ENCODE peak calls at places on chromosomes 5 and 9, in seven cellular contexts. One of them, this sample, is unnamed.

GRCh38 chr5:161946911-161947310 is 99.0 kb downstream of the GABRA1 start:
- DNase-seq in suprapubic skin: no peak
- DNase-seq in ovary: no peak
- DNase-seq in HCT116: no peak
- DNase-seq in uterus: no peak
- DNase-seq in HepG2: no peak
- DNase-seq in A549: no peak
- DNase-seq in this sample: no peak

GRCh38 chr9:4086119-4087088 is 213.5 kb downstream of the GLIS3 start:
- DNase-seq in suprapubic skin: no peak
- DNase-seq in ovary: no peak
- DNase-seq in HCT116: no peak
- DNase-seq in uterus: no peak
- DNase-seq in HepG2: peak; percentile 8
- DNase-seq in A549: peak; percentile 26
- DNase-seq in this sample: no peak

GRCh38 chr5:107607196-107607595 is 63.5 kb downstream of the EFNA5 start:
- DNase-seq in suprapubic skin: no peak
- DNase-seq in ovary: no peak
- DNase-seq in HCT116: no peak
- DNase-seq in uterus: no peak
- DNase-seq in HepG2: no peak
- DNase-seq in A549: no peak
- DNase-seq in this sample: no peak

GRCh38 chr9:124348831-124349230 is 66.4 kb downstream of the PSMB7 start:
- DNase-seq in suprapubic skin: peak; percentile 76
- DNase-seq in ovary: peak; percentile 23
- DNase-seq in HCT116: no peak
- DNase-seq in uterus: no peak
- DNase-seq in HepG2: no peak
- DNase-seq in A549: no peak
- DNase-seq in this sample: no peak

GRCh38 chr9:7780261-7780988 is 19.2 kb downstream of the DMAC1 start:
- DNase-seq in suprapubic skin: no peak
- DNase-seq in ovary: no peak
- DNase-seq in HCT116: no peak
- DNase-seq in uterus: no peak
- DNase-seq in HepG2: no peak
- DNase-seq in A549: no peak
- DNase-seq in this sample: no peak

GRCh38 chr9:106560540-106560939 is 302.4 kb upstream of the ZNF462 start:
- DNase-seq in suprapubic skin: no peak
- DNase-seq in ovary: no peak
- DNase-seq in HCT116: no peak
- DNase-seq in uterus: no peak
- DNase-seq in HepG2: no peak
- DNase-seq in A549: no peak
- DNase-seq in this sample: no peak

GRCh38 chr9:123450096-123450495 is 94.1 kb downstream of the CRB2 start:
- DNase-seq in suprapubic skin: peak; percentile 66
- DNase-seq in ovary: no peak
- DNase-seq in HCT116: no peak
- DNase-seq in uterus: no peak
- DNase-seq in HepG2: no peak
- DNase-seq in A549: no peak
- DNase-seq in this sample: no peak

GRCh38 chr5:135154961-135155360 is 120.9 kb upstream of the PITX1 start:
- DNase-seq in suprapubic skin: peak; percentile 26
- DNase-seq in ovary: no peak
- DNase-seq in HCT116: no peak
- DNase-seq in uterus: no peak
- DNase-seq in HepG2: no peak
- DNase-seq in A549: no peak
- DNase-seq in this sample: no peak

GRCh38 chr5:145246961-145247744 is 588.0 kb downstream of the PRELID2 start:
- DNase-seq in suprapubic skin: no peak
- DNase-seq in ovary: no peak
- DNase-seq in HCT116: no peak
- DNase-seq in uterus: no peak
- DNase-seq in HepG2: no peak
- DNase-seq in A549: no peak
- DNase-seq in this sample: no peak

GRCh38 chr9:18855636-18856035 is 177.4 kb downstream of the SAXO1 start:
- DNase-seq in suprapubic skin: no peak
- DNase-seq in ovary: peak; percentile 37
- DNase-seq in HCT116: no peak
- DNase-seq in uterus: no peak
- DNase-seq in HepG2: no peak
- DNase-seq in A549: no peak
- DNase-seq in this sample: no peak

GRCh38 chr5:50415912-50416311 is 25.2 kb downstream of the EMB start:
- DNase-seq in suprapubic skin: no peak
- DNase-seq in ovary: no peak
- DNase-seq in HCT116: no peak
- DNase-seq in uterus: no peak
- DNase-seq in HepG2: no peak
- DNase-seq in A549: no peak
- DNase-seq in this sample: no peak

GRCh38 chr5:95446560-95447221 is 55.5 kb downstream of the FAM81B start:
- DNase-seq in suprapubic skin: no peak
- DNase-seq in ovary: no peak
- DNase-seq in HCT116: no peak
- DNase-seq in uterus: no peak
- DNase-seq in HepG2: no peak
- DNase-seq in A549: no peak
- DNase-seq in this sample: no peak

GRCh38 chr9:127927457-127928231 is 2.9 kb downstream of the PIP5KL1 start:
- DNase-seq in suprapubic skin: no peak
- DNase-seq in ovary: peak; percentile 64
- DNase-seq in HCT116: peak; percentile 77
- DNase-seq in uterus: no peak
- DNase-seq in HepG2: no peak
- DNase-seq in A549: no peak
- DNase-seq in this sample: peak; percentile 84

GRCh38 chr9:127835930-127836586 is 18.4 kb downstream of the ENG start:
- DNase-seq in suprapubic skin: peak; percentile 80
- DNase-seq in ovary: peak; percentile 76
- DNase-seq in HCT116: no peak
- DNase-seq in uterus: peak; percentile 72
- DNase-seq in HepG2: no peak
- DNase-seq in A549: no peak
- DNase-seq in this sample: peak; percentile 47

GRCh38 chr9:124940894-124941688 is at the start of gene GOLGA1:
- DNase-seq in suprapubic skin: peak; percentile 97
- DNase-seq in ovary: peak; percentile 98
- DNase-seq in HCT116: peak; percentile 80
- DNase-seq in uterus: peak; percentile 96
- DNase-seq in HepG2: peak; percentile 89
- DNase-seq in A549: peak; percentile 94
- DNase-seq in this sample: peak; percentile 98

GRCh38 chr9:91164724-91165520 is 196.8 kb downstream of the AUH start:
- DNase-seq in suprapubic skin: no peak
- DNase-seq in ovary: peak; percentile 45
- DNase-seq in HCT116: peak; percentile 81
- DNase-seq in uterus: peak; percentile 42
- DNase-seq in HepG2: peak; percentile 30
- DNase-seq in A549: peak; percentile 80
- DNase-seq in this sample: peak; percentile 87

GRCh38 chr9:122912964-122913673 is at the start of gene ZBTB6:
- DNase-seq in suprapubic skin: peak; percentile 82
- DNase-seq in ovary: peak; percentile 76
- DNase-seq in HCT116: peak; percentile 79
- DNase-seq in uterus: peak; percentile 69
- DNase-seq in HepG2: peak; percentile 83
- DNase-seq in A549: peak; percentile 88
- DNase-seq in this sample: peak; percentile 80

GRCh38 chr5:148730272-148730954 is 76.1 kb upstream of the HTR4 start:
- DNase-seq in suprapubic skin: no peak
- DNase-seq in ovary: no peak
- DNase-seq in HCT116: no peak
- DNase-seq in uterus: no peak
- DNase-seq in HepG2: no peak
- DNase-seq in A549: peak; percentile 8
- DNase-seq in this sample: no peak

DNA sequence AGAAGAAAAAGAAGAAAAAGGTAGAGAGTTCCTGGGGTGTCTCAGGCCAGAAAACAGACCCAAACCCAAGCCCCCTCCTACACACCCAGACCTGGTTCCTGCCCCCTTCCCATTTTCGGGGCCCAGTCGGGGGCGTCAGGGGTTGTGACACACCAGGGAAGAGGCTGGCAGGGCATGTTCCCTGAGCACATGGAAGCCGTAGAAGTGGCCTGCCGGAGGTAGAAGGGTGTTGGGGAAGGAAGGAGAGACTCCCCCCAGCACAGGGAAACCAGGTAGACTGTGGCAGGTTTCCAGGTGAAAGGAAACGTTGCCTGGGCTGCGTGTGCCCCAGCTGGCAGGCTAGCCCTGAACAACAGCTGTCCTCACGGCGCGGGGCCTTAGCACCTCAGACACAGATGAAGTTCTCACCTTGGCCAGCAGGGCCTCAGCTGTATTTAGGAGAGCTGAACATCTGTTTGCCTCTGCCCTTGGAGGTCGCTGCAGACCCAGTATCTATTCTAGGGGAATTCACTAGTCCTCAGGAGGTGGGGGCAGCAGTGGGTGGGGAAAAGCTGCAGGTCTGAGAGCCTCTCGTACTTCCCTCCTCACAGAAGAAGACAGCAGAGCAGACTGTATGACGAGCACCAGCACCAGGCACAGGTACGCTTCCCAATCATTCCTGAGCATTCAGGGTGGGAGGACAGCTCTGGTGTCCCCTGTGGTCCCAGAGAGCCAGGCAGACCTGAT is 14.1 kb downstream of the CD74 start:
- DNase-seq in suprapubic skin: no peak
- DNase-seq in ovary: no peak
- DNase-seq in HCT116: no peak
- DNase-seq in uterus: no peak
- DNase-seq in HepG2: no peak
- DNase-seq in A549: peak; percentile 31
- DNase-seq in this sample: peak; percentile 30
- TF ChIP-seq POLR2A in suprapubic skin: no peak
- TF ChIP-seq POLR2A in ovary: no peak
- TF ChIP-seq POLR2A in HCT116: no peak
- TF ChIP-seq POLR2A in uterus: no peak
- TF ChIP-seq POLR2A in HepG2: no peak
- TF ChIP-seq POLR2A in A549: no peak
- TF ChIP-seq POLR2A in this sample: no peak

DNA sequence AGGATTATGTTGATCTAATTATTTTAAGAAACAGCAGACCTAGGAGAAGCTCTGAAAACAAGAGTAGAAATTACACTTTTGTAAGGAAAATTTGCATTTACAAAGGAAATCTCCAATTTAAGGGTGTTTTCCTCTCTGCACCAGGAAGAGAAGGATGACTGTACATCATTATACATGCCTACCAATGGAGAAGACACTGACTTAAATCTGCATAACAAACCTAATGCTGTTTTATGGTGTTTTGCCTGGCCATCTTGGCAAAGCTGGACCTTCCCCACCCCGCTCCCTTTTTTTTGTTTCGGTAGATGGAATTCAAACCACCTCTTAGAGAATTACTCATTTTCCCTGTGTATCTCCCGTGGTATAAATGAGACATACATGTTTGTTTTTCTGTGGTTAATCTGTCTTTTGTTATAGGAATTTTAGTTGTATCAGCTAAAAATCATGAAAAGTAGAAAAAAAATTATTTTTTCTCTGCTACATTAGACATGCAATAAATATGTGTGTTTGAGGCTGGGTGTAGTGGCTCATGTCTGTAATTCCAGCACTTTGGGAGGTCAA is 28.9 kb downstream of the IL12B start:
- DNase-seq in suprapubic skin: no peak
- DNase-seq in ovary: no peak
- DNase-seq in HCT116: no peak
- DNase-seq in uterus: no peak
- DNase-seq in HepG2: no peak
- DNase-seq in A549: no peak
- DNase-seq in this sample: no peak
- H3K9me3 ChIP-seq in suprapubic skin: peaks cover 13% of the 10 kb centered on the region
- H3K9me3 ChIP-seq in ovary: no peaks in the 10 kb centered on the region
- H3K9me3 ChIP-seq in HCT116: peaks cover 15% of the 10 kb centered on the region
- H3K9me3 ChIP-seq in uterus: no peaks in the 10 kb centered on the region
- H3K9me3 ChIP-seq in HepG2: peaks cover 20% of the 10 kb centered on the region
- H3K9me3 ChIP-seq in A549: peaks cover 49% of the 10 kb centered on the region
- H3K9me3 ChIP-seq in this sample: peaks cover 5% of the 10 kb centered on the region

GRCh38 chr5:82277613-82277986 is 554 bp downstream of the RPS23 start:
- DNase-seq in suprapubic skin: no peak
- DNase-seq in ovary: no peak
- DNase-seq in HCT116: no peak
- DNase-seq in uterus: no peak
- DNase-seq in HepG2: no peak
- DNase-seq in A549: no peak
- DNase-seq in this sample: no peak

GRCh38 chr5:82276800-82277612 is 1.1 kb downstream of the RPS23 start:
- DNase-seq in suprapubic skin: no peak
- DNase-seq in ovary: no peak
- DNase-seq in HCT116: no peak
- DNase-seq in uterus: no peak
- DNase-seq in HepG2: no peak
- DNase-seq in A549: no peak
- DNase-seq in this sample: no peak

GRCh38 chr5:82277987-82278710 is at the start of gene RPS23:
- DNase-seq in suprapubic skin: peak; percentile 93
- DNase-seq in ovary: peak; percentile 93
- DNase-seq in HCT116: peak; percentile 84
- DNase-seq in uterus: peak; percentile 89
- DNase-seq in HepG2: peak; percentile 86
- DNase-seq in A549: peak; percentile 93
- DNase-seq in this sample: peak; percentile 92

GRCh38 chr5:82275267-82275664 is 2.9 kb downstream of the RPS23 start:
- DNase-seq in suprapubic skin: no peak
- DNase-seq in ovary: no peak
- DNase-seq in HCT116: no peak
- DNase-seq in uterus: no peak
- DNase-seq in HepG2: no peak
- DNase-seq in A549: no peak
- DNase-seq in this sample: no peak

GRCh38 chr5:82278711-82279370 is 687 bp upstream of the RPS23 start:
- DNase-seq in suprapubic skin: no peak
- DNase-seq in ovary: peak; percentile 48
- DNase-seq in HCT116: no peak
- DNase-seq in uterus: no peak
- DNase-seq in HepG2: no peak
- DNase-seq in A549: no peak
- DNase-seq in this sample: no peak
- H3K4me3 ChIP-seq in suprapubic skin: peak overlapping the region; percentile 92
- H3K4me3 ChIP-seq in ovary: peak overlapping the region; percentile 68
- H3K4me3 ChIP-seq in HCT116: peak overlapping the region; percentile 94
- H3K4me3 ChIP-seq in uterus: peak overlapping the region; percentile 80
- H3K4me3 ChIP-seq in HepG2: peak overlapping the region; percentile 83
- H3K4me3 ChIP-seq in A549: peak overlapping the region; percentile 82
- H3K4me3 ChIP-seq in this sample: peak overlapping the region; percentile 77

DNA sequence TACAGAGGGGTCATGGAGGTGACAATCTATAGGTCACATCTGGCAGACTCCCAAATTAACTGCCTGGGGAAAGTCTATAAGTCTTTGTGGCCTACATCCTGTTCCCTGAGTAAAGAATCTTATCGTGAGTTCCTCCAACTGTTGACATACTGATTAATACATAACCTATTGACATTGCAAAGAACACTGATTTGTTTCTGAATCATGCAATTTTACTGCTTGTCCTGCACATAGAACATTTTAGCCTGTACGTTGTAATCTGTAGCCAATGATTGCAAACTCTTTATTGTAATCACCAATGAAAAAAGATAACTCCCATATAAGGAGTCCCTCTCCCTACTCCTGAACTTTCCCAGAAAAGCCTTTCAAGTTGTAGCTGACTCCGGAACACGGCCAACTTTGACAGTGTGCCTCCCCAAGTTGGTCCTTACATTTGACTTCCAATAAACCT is 18.8 kb upstream of the OR2K2 start:
- DNase-seq in suprapubic skin: no peak
- DNase-seq in ovary: no peak
- DNase-seq in HCT116: no peak
- DNase-seq in uterus: no peak
- DNase-seq in HepG2: peak; percentile 94
- DNase-seq in A549: peak; percentile 89
- DNase-seq in this sample: peak; percentile 44
- TF ChIP-seq POLR2A in suprapubic skin: no peak
- TF ChIP-seq POLR2A in ovary: no peak
- TF ChIP-seq POLR2A in HCT116: no peak
- TF ChIP-seq POLR2A in uterus: no peak
- TF ChIP-seq POLR2A in HepG2: no peak
- TF ChIP-seq POLR2A in A549: no peak
- TF ChIP-seq POLR2A in this sample: no peak

This sample was measured in transverse colon.